ENCODE peak calls at places on chromosomes 2 and 18, in ten cellular contexts. P is GM13977, W is anterior cingulate cortex, Y is NCI-H1417 treated with DMSO at 0.1 percent for 48 hours, O is smooth muscle cell of the brain vasculature, A is stromal cell of bone marrow, U is pancreas, G is RCC 7860, F is NCI-H1930, M is cerebellar nuclear complex. V is an unnamed sample.

GRCh38 chr2:239826376-239826775 is 198.8 kb downstream of the NDUFA10 start:
- DNase-seq in P (no peak), W (no peak), Y (no peak), O (no peak), A (no peak), U (peak; percentile 0), G (no peak), F (no peak), M (no peak), V (no peak)

GRCh38 chr2:46286715-46287114 is 10.5 kb upstream of the EPAS1 start:
- DNase-seq in P (no peak), W (no peak), Y (no peak), O (no peak), A (no peak), U (peak; percentile 42), G (no peak), F (no peak), M (no peak), V (no peak)

GRCh38 chr2:98634406-98635092 is 26.2 kb downstream of the UNC50 start:
- DNase-seq in P (no peak), W (no peak), Y (no peak), O (no peak), A (no peak), U (no peak), G (no peak), F (no peak), M (no peak), V (no peak)

GRCh38 chr18:77622009-77622692 is 372.5 kb downstream of the GALR1 start:
- DNase-seq in P (no peak), W (no peak), Y (no peak), O (no peak), A (no peak), U (no peak), G (no peak), F (no peak), M (no peak), V (no peak)

GRCh38 chr2:181457741-181458425 is 697 bp downstream of the ITGA4 start:
- DNase-seq in P (peak; percentile 43), W (no peak), Y (no peak), O (no peak), A (peak; percentile 26), U (peak; percentile 10), G (no peak), F (no peak), M (no peak), V (no peak)

GRCh38 chr2:30690126-30690561 is 117.1 kb downstream of the CAPN13 start:
- DNase-seq in P (no peak), W (no peak), Y (no peak), O (no peak), A (no peak), U (no peak), G (no peak), F (no peak), M (no peak), V (no peak)

GRCh38 chr2:171837736-171838135 is 56.3 kb downstream of the SLC25A12 start:
- DNase-seq in P (no peak), W (no peak), Y (no peak), O (no peak), A (peak; percentile 51), U (no peak), G (no peak), F (no peak), M (no peak), V (no peak)

GRCh38 chr2:45169339-45170190 is 160.3 kb upstream of the SIX2 start:
- DNase-seq in P (peak; percentile 62), W (no peak), Y (no peak), O (no peak), A (no peak), U (peak; percentile 38), G (no peak), F (peak; percentile 10), M (no peak), V (no peak)

GRCh38 chr2:128573116-128573515 is 254.4 kb upstream of the HS6ST1 start:
- DNase-seq in P (no peak), W (no peak), Y (no peak), O (no peak), A (no peak), U (no peak), G (no peak), F (no peak), M (no peak), V (no peak)

GRCh38 chr2:95023222-95023597 is 2.3 kb upstream of the MAL start:
- DNase-seq in P (peak; percentile 82), W (no peak), Y (no peak), O (no peak), A (no peak), U (no peak), G (no peak), F (no peak), M (no peak), V (no peak)

GRCh38 chr18:21289843-21290242 is 47.8 kb downstream of the GREB1L start:
- DNase-seq in P (no peak), W (no peak), Y (no peak), O (no peak), A (no peak), U (no peak), G (no peak), F (no peak), M (no peak), V (no peak)

GRCh38 chr2:212288308-212288707 is 250.3 kb downstream of the ERBB4 start:
- DNase-seq in P (no peak), W (no peak), Y (no peak), O (no peak), A (no peak), U (no peak), G (no peak), F (no peak), M (no peak), V (no peak)

GRCh38 chr2:86675104-86675503 is 45.0 kb upstream of the RMND5A start:
- DNase-seq in P (no peak), W (no peak), Y (no peak), O (no peak), A (no peak), U (no peak), G (no peak), F (no peak), M (no peak), V (no peak)

GRCh38 chr18:24080861-24081260 is 58.0 kb upstream of the CABYR start:
- DNase-seq in P (no peak), W (no peak), Y (no peak), O (no peak), A (no peak), U (no peak), G (no peak), F (no peak), M (no peak), V (no peak)

GRCh38 chr2:108923019-108923700 is 65.9 kb downstream of the EDAR start:
- DNase-seq in P (no peak), W (no peak), Y (no peak), O (no peak), A (no peak), U (no peak), G (no peak), F (no peak), M (no peak), V (no peak)

GRCh38 chr18:36442717-36443116 is 145.2 kb downstream of the FHOD3 start:
- DNase-seq in P (no peak), W (no peak), Y (no peak), O (no peak), A (no peak), U (no peak), G (no peak), F (no peak), M (no peak), V (no peak)

GRCh38 chr2:44834656-44835055 is 106.8 kb upstream of the SIX3 start:
- DNase-seq in P (no peak), W (no peak), Y (no peak), O (no peak), A (no peak), U (no peak), G (no peak), F (no peak), M (no peak), V (no peak)

GRCh38 chr2:145909781-145910180 is 1389.9 kb upstream of the ZEB2 start:
- DNase-seq in P (no peak), W (no peak), Y (no peak), O (no peak), A (no peak), U (no peak), G (no peak), F (no peak), M (no peak), V (no peak)

GRCh38 chr2:54709341-54709809 is 14.1 kb upstream of the EML6 start:
- DNase-seq in P (no peak), W (no peak), Y (no peak), O (no peak), A (no peak), U (peak; percentile 76), G (no peak), F (no peak), M (no peak), V (no peak)

GRCh38 chr2:219547621-219548020 is 3.8 kb downstream of the TMEM198 start:
- DNase-seq in P (no peak), W (no peak), Y (no peak), O (no peak), A (no peak), U (no peak), G (no peak), F (no peak), M (no peak), V (no peak)

GRCh38 chr2:11512431-11512830 is 21.4 kb upstream of the GREB1 start:
- DNase-seq in P (no peak), W (no peak), Y (no peak), O (no peak), A (no peak), U (no peak), G (no peak), F (no peak), M (no peak), V (no peak)

GRCh38 chr2:225841314-225841713 is 441.8 kb downstream of the NYAP2 start:
- DNase-seq in P (no peak), W (no peak), Y (no peak), O (peak; percentile 67), A (no peak), U (no peak), G (no peak), F (no peak), M (no peak), V (no peak)

GRCh38 chr2:54209379-54209778 is 46.6 kb downstream of the TSPYL6 start:
- DNase-seq in P (no peak), W (no peak), Y (no peak), O (no peak), A (no peak), U (no peak), G (no peak), F (no peak), M (no peak), V (no peak)

GRCh38 chr2:201707142-201707541 is 8.7 kb upstream of the MPP4 start:
- DNase-seq in P (no peak), W (no peak), Y (no peak), O (no peak), A (no peak), U (no peak), G (no peak), F (no peak), M (no peak), V (no peak)

GRCh38 chr18:79402209-79402576 is 6.5 kb downstream of the NFATC1 start:
- DNase-seq in P (no peak), W (no peak), Y (no peak), O (no peak), A (no peak), U (no peak), G (no peak), F (no peak), M (no peak), V (no peak)

GRCh38 chr2:100244881-100245605 is 77.3 kb downstream of the LONRF2 start:
- DNase-seq in P (no peak), W (no peak), Y (no peak), O (no peak), A (no peak), U (no peak), G (no peak), F (no peak), M (no peak), V (no peak)

GRCh38 chr18:42233908-42234307 is 278.9 kb downstream of the PIK3C3 start:
- DNase-seq in P (no peak), W (no peak), Y (no peak), O (no peak), A (no peak), U (no peak), G (no peak), F (no peak), M (no peak), V (no peak)

GRCh38 chr2:232979871-232980461 is 33.1 kb downstream of the NGEF start:
- DNase-seq in P (no peak), W (no peak), Y (no peak), O (no peak), A (peak; percentile 59), U (no peak), G (peak; percentile 97), F (no peak), M (no peak), V (peak; percentile 31)